ENCODE peak calls at places on chromosome 2, in four cellular contexts. L, Q, K and T are unnamed samples.

GRCh38 chr2:183248866-183249567 is 124.8 kb downstream of the NUP35 start:
- DNase-seq in L (peak; percentile 36), Q (no peak), K (peak; percentile 16), T (no peak)

GRCh38 chr2:26561918-26562810 is 79.0 kb downstream of the CIB4 start:
- DNase-seq in L (peak; percentile 69), Q (peak; percentile 67), K (peak; percentile 30), T (peak; percentile 91)

GRCh38 chr2:207953354-207953753 is 72.0 kb downstream of the PLEKHM3 start:
- DNase-seq in L (no peak), Q (no peak), K (no peak), T (no peak)

GRCh38 chr2:105866439-105867170 is 121.9 kb downstream of the NCK2 start:
- DNase-seq in L (no peak), Q (no peak), K (peak; percentile 84), T (no peak)

GRCh38 chr2:236666646-236667204 is 97.1 kb downstream of the ACKR3 start:
- DNase-seq in L (no peak), Q (no peak), K (no peak), T (no peak)

GRCh38 chr2:45852450-45853150 is 201.1 kb downstream of the PRKCE start:
- DNase-seq in L (no peak), Q (no peak), K (no peak), T (no peak)

GRCh38 chr2:239003933-239004636 is 156.2 kb downstream of the TWIST2 start:
- DNase-seq in L (no peak), Q (no peak), K (no peak), T (no peak)

GRCh38 chr2:317501-318424 is 29.9 kb upstream of the ALKAL2 start:
- DNase-seq in L (no peak), Q (no peak), K (peak; percentile 72), T (no peak)

GRCh38 chr2:6896930-6897759 is 19.6 kb downstream of the RSAD2 start:
- DNase-seq in L (peak; percentile 36), Q (no peak), K (peak; percentile 40), T (no peak)

GRCh38 chr2:28691774-28692281 is 59.8 kb upstream of the PPP1CB start:
- DNase-seq in L (peak; percentile 95), Q (peak; percentile 30), K (peak; percentile 82), T (peak; percentile 25)

GRCh38 chr2:111623380-111623779 is 260.6 kb downstream of the ANAPC1 start:
- DNase-seq in L (no peak), Q (no peak), K (no peak), T (no peak)

GRCh38 chr2:25756444-25757022 is 83.2 kb upstream of the DTNB start:
- DNase-seq in L (no peak), Q (no peak), K (peak; percentile 46), T (no peak)

GRCh38 chr2:79876430-79876829 is 363.6 kb downstream of the CTNNA2 start:
- DNase-seq in L (peak; percentile 57), Q (no peak), K (peak; percentile 7), T (peak; percentile 30)

GRCh38 chr2:27959496-27959895 is 69.0 kb downstream of the BABAM2 start:
- DNase-seq in L (no peak), Q (no peak), K (peak; percentile 70), T (no peak)

GRCh38 chr2:65416945-65417344 is 15.5 kb downstream of the SPRED2 start:
- DNase-seq in L (no peak), Q (no peak), K (no peak), T (no peak)

GRCh38 chr2:195410272-195410671 is 246.8 kb upstream of the SLC39A10 start:
- DNase-seq in L (no peak), Q (no peak), K (no peak), T (no peak)

GRCh38 chr2:5576015-5576414 is 116.2 kb upstream of the SOX11 start:
- DNase-seq in L (no peak), Q (no peak), K (no peak), T (no peak)

GRCh38 chr2:44931177-44931795 is 10.2 kb upstream of the SIX3 start:
- DNase-seq in L (no peak), Q (no peak), K (no peak), T (no peak)

GRCh38 chr2:43193996-43194869 is 32.2 kb downstream of the ZFP36L2 start:
- DNase-seq in L (no peak), Q (no peak), K (no peak), T (no peak)

GRCh38 chr2:74440005-74440377 is 1.7 kb downstream of the RTKN start:
- DNase-seq in L (peak; percentile 50), Q (peak; percentile 82), K (peak; percentile 55), T (peak; percentile 30)

GRCh38 chr2:196840171-196840570 is 31.0 kb upstream of the C2orf66 start:
- DNase-seq in L (no peak), Q (no peak), K (no peak), T (no peak)

GRCh38 chr2:144215207-144215606 is 304.7 kb downstream of the ZEB2 start:
- DNase-seq in L (no peak), Q (no peak), K (no peak), T (no peak)

GRCh38 chr2:109266998-109267854 is 138.2 kb downstream of the SH3RF3 start:
- DNase-seq in L (no peak), Q (no peak), K (no peak), T (no peak)

GRCh38 chr2:179983250-179983932 is 23.7 kb downstream of the CWC22 start:
- DNase-seq in L (no peak), Q (no peak), K (no peak), T (no peak)

GRCh38 chr2:177602611-177603164 is 210.1 kb downstream of the AGPS start:
- DNase-seq in L (no peak), Q (no peak), K (no peak), T (no peak)

GRCh38 chr2:6524678-6525367 is 340.9 kb downstream of the CMPK2 start:
- DNase-seq in L (peak; percentile 11), Q (no peak), K (peak; percentile 93), T (peak; percentile 49)

GRCh38 chr2:175931751-175932295 is 70.2 kb downstream of the LNPK start:
- DNase-seq in L (no peak), Q (no peak), K (peak; percentile 92), T (no peak)

GRCh38 chr2:171811229-171811628 is 82.8 kb downstream of the SLC25A12 start:
- DNase-seq in L (peak; percentile 16), Q (no peak), K (peak; percentile 19), T (no peak)

GRCh38 chr2:102639429-102639828 is 20.1 kb downstream of the SLC9A2 start:
- DNase-seq in L (no peak), Q (no peak), K (no peak), T (no peak)

GRCh38 chr2:26850565-26850964 is 2.6 kb downstream of the DPYSL5 start:
- DNase-seq in L (no peak), Q (no peak), K (no peak), T (no peak)

DNA sequence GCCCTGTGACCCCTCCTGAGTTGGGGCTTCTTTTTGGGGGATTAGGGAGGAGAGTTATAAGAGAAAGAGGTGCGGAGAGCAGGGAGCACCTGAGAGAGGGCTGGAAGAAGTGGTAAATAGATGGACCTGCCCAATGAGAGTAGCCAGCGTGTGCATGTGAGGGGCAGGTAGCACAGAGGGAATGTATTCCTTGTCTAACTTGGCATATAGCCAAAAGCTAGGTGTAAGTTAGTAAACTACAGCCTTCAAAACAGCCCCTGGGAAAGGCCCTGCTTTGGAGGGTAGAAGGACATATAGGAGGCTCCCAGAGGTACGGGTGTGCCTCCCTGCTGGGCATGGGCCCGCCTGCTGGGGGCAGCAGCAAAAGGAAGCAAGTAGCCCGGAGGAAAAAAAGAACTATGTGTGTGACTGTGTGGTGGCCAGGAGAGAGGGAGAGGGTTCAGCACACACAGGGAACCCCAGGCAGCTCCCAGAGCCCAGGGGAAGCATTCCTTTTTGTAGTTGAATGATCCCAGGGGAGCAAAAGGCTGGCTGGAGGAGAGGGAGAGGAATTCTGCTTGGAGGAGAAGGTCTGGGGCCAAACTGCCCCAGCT is 48.0 kb downstream of the TCF7L1 start:
- DNase-seq in L (peak; percentile 37), Q (no peak), K (no peak), T (no peak)
- TF ChIP-seq CTCF in L (peak; percentile 10), Q (no peak), K (no peak), T (no peak)

GRCh38 chr2:54444503-54444902 is 11.6 kb upstream of the SPTBN1 start:
- DNase-seq in L (no peak), Q (peak; percentile 59), K (no peak), T (no peak)

GRCh38 chr2:54446122-54446521 is 10.0 kb upstream of the SPTBN1 start:
- DNase-seq in L (peak; percentile 18), Q (no peak), K (no peak), T (no peak)

DNA sequence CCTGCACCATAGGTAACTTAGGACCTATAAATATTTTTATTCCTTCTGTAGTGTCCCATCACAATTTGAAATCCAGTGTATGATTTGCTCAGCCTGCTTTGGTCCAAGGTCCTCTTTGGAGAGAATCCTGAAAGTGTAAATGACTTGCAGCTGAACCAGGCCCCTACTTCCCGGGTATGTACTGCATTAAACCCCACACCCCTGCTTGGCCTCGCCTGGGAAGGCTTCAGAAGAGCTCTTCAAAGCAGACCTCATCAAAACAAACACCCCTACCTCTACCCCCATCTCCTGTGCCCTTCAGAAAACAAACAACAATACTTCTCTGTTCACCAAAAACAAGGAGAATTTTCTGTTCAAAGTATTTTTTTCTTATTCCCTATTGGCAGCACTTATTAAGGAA is 9.5 kb upstream of the SPTBN1 start:
- DNase-seq in L (no peak), Q (no peak), K (no peak), T (no peak)
- H3K4me1 ChIP-seq in L (peaks cover 16% of the 10 kb centered on the region), Q (no peaks in the 10 kb centered on the region), K (no peaks in the 10 kb centered on the region), T (no peaks in the 10 kb centered on the region)

GRCh38 chr2:76050196-76050595 is 339.5 kb upstream of the GCFC2 start:
- DNase-seq in L (no peak), Q (no peak), K (no peak), T (peak; percentile 11)
- TF ChIP-seq CTCF in L (no peak), Q (no peak), K (no peak), T (peak; percentile 44)

DNA sequence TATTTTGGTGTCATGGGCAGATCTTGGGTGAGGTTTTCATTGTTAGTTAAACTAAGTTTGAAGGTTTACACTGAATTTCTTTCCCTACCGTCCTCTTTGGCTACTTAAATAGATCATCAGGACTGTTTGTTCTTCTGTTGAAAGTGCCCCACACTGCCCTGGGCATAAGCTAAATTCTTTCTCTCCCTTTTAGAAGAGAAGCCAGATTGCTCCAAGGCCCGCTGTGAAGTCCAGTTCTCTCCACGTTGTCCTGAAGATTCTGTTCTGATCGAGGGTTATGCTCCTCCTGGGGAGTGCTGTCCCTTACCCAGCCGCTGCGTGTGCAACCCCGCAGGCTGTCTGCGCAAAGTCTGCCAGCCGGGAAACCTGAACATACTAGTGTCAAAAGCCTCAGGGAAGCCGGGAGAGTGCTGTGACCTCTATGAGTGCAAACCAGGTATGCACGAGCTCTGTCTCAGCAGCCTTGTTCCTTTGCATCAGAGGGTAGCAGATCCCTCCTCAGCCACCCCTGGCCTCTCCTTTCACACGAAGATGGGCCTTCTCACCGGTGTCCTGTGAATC is 85.6 kb downstream of the CRIM1 start:
- DNase-seq in L (no peak), Q (no peak), K (no peak), T (no peak)
- H3K4me1 ChIP-seq in L (no peaks in the 10 kb centered on the region), Q (peaks cover 8% of the 10 kb centered on the region), K (peaks cover 21% of the 10 kb centered on the region), T (no peaks in the 10 kb centered on the region)

DNA sequence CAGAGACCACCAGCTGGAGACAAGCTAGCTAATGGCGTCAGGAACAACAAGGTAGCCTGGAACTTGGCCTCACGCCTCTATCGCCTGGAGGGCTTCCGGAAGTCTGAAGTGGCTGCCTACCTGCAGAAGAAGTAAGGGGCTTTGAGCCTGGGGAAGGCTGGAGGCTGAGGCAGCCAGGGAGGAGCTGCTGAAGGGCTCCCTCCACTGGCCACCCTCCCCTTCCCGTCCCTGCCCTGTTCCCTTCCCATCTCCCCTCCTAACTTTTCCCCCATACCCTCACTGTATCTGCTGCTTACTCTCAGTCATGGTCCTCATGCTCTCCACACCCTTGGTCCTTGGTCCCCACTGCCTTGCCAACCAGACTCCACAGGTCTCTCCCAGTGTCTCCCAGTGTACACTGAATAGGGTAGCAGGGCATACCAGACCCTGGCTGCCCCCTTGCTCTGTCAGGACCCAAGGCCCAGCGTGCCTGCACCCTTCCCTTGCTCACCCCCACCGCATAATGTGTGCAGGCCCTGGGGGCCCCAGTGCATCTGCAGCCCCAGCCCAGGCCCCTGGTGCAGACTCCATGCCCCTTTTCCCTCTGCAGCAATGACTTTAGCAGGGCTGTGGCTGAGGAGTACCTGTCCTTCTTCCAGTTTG is 18.8 kb downstream of the PSD4 start:
- DNase-seq in L (no peak), Q (no peak), K (no peak), T (no peak)
- TF ChIP-seq CTCF in L (peak; percentile 6), Q (no peak), K (peak; percentile 5), T (no peak)